ENCODE peak calls at places on chromosomes 7 and 10, in seven cellular contexts. E, N, Q, D, O, X and I are unnamed samples.

GRCh38 chr7:68107968-68108367 is 1111.3 kb downstream of the TYW1 start:
- DNase-seq in N (no peak), O (no peak), Q (no peak), X (no peak), E (no peak), D (no peak), I (no peak)

GRCh38 chr10:45373783-45374450 is at the start of gene ALOX5:
- DNase-seq in X (peak), D (no peak), N (peak), E (peak), Q (peak), O (peak), I (no peak)

GRCh38 chr7:101167645-101168411 is 2.5 kb upstream of the VGF start:
- DNase-seq in O (no peak), N (no peak), Q (no peak), X (no peak), E (no peak), D (no peak), I (no peak)

GRCh38 chr10:62115842-62116241 is 152.8 kb downstream of the RTKN2 start:
- DNase-seq in E (no peak), O (no peak), D (no peak), X (no peak), N (no peak), Q (no peak), I (no peak)

GRCh38 chr10:103839867-103840746 is 15.3 kb downstream of the SH3PXD2A start:
- DNase-seq in E (no peak), O (no peak), Q (no peak), N (peak), X (peak), D (peak), I (no peak)

GRCh38 chr10:28217848-28218247 is 85.0 kb downstream of the MPP7 start:
- DNase-seq in X (no peak), E (no peak), N (no peak), D (no peak), Q (no peak), O (no peak), I (no peak)

GRCh38 chr10:17802966-17803365 is 6.2 kb upstream of the MRC1 start:
- DNase-seq in N (no peak), X (no peak), Q (no peak), O (no peak), D (no peak), E (no peak), I (no peak)

GRCh38 chr7:42406358-42406757 is 169.3 kb upstream of the GLI3 start:
- DNase-seq in N (no peak), E (no peak), Q (no peak), X (no peak), O (peak), D (no peak), I (no peak)

GRCh38 chr7:1956611-1957470 is 275.9 kb downstream of the MAD1L1 start:
- DNase-seq in O (no peak), E (no peak), Q (no peak), X (no peak), N (no peak), D (no peak), I (no peak)

GRCh38 chr10:18886102-18886501 is 162.5 kb upstream of the MALRD1 start:
- DNase-seq in O (no peak), E (no peak), X (no peak), Q (no peak), D (no peak), N (no peak), I (no peak)

GRCh38 chr10:82796510-82796909 is 921.5 kb downstream of the NRG3 start:
- DNase-seq in D (no peak), Q (no peak), O (no peak), N (no peak), E (no peak), X (no peak), I (no peak)

GRCh38 chr7:31825576-31825975 is 138.6 kb downstream of the PPP1R17 start:
- DNase-seq in D (no peak), Q (no peak), N (no peak), O (no peak), E (no peak), X (no peak), I (no peak)

GRCh38 chr10:96764345-96764744 is 44.0 kb upstream of the PIK3AP1 start:
- DNase-seq in O (no peak), N (no peak), X (no peak), D (no peak), Q (no peak), E (no peak), I (no peak)

GRCh38 chr10:93566435-93567276 is at the start of gene FFAR4:
- DNase-seq in N (peak), Q (no peak), E (peak), X (peak), D (peak), O (peak), I (no peak)

GRCh38 chr10:75512534-75512933 is 81.1 kb downstream of the LRMDA start:
- DNase-seq in N (no peak), X (peak), O (no peak), D (peak), E (no peak), Q (no peak), I (no peak)

GRCh38 chr7:150846291-150847115 is 5.8 kb upstream of the AOC1 start:
- DNase-seq in X (no peak), N (no peak), O (no peak), E (no peak), D (peak), Q (no peak), I (no peak)

GRCh38 chr10:102241444-102242117 is at the start of gene PITX3:
- DNase-seq in O (peak), E (peak), N (peak), D (peak), X (peak), Q (peak), I (peak)

GRCh38 chr10:103278862-103279298 is 1.9 kb downstream of the INA start:
- DNase-seq in N (peak), E (no peak), X (peak), D (no peak), Q (peak), O (no peak), I (no peak)

GRCh38 chr7:139108256-139109187 is 998 bp downstream of the ZC3HAV1 start:
- DNase-seq in Q (peak), O (peak), D (peak), E (peak), N (peak), X (peak), I (no peak)

GRCh38 chr7:36115448-36116321 is 37.4 kb upstream of the EEPD1 start:
- DNase-seq in Q (peak), X (peak), D (peak), E (peak), O (no peak), N (peak), I (peak)

GRCh38 chr7:87628780-87629569 is 777 bp downstream of the RUNDC3B start:
- DNase-seq in E (no peak), N (peak), O (peak), X (peak), D (peak), Q (peak), I (peak)

GRCh38 chr7:38630720-38631673 is at the start of gene AMPH:
- DNase-seq in D (peak), Q (no peak), X (no peak), E (no peak), N (peak), O (peak), I (no peak)

GRCh38 chr10:3365630-3366029 is 193.0 kb upstream of the PITRM1 start:
- DNase-seq in E (peak), D (no peak), O (no peak), X (no peak), N (no peak), Q (no peak), I (peak)

GRCh38 chr7:128957613-128958012 is 19.9 kb downstream of the IRF5 start:
- DNase-seq in Q (no peak), X (no peak), D (no peak), N (no peak), O (no peak), E (no peak), I (no peak)

GRCh38 chr10:73786512-73786885 is 1.1 kb downstream of the ZSWIM8 start:
- DNase-seq in E (peak), D (no peak), N (no peak), X (no peak), O (no peak), Q (no peak), I (no peak)

GRCh38 chr10:86670876-86671275 is 2.6 kb downstream of the LDB3 start:
- DNase-seq in E (no peak), X (no peak), D (no peak), N (no peak), O (no peak), Q (no peak), I (no peak)

GRCh38 chr7:8201846-8202441 is 60.0 kb downstream of the ICA1 start:
- DNase-seq in O (no peak), X (no peak), E (no peak), N (no peak), D (no peak), Q (no peak), I (no peak)
- TF ChIP-seq EP300 in O (peak), X (no peak), E (no peak), N (no peak), D (no peak), Q (no peak), I (no peak)

GRCh38 chr7:140643416-140643815 is 2.8 kb upstream of the DENND2A start:
- DNase-seq in E (no peak), N (no peak), O (no peak), X (no peak), D (peak), Q (no peak), I (no peak)

GRCh38 chr7:140641532-140642191 is 1.0 kb upstream of the DENND2A start:
- DNase-seq in D (peak), N (no peak), Q (no peak), X (no peak), E (no peak), O (no peak), I (no peak)

GRCh38 chr7:140640060-140640611 is 477 bp downstream of the DENND2A start:
- DNase-seq in N (peak), E (peak), X (peak), O (peak), D (peak), Q (peak), I (no peak)

GRCh38 chr7:140639366-140640053 is 1.1 kb downstream of the DENND2A start:
- DNase-seq in X (no peak), E (no peak), O (no peak), Q (peak), N (no peak), D (peak), I (no peak)

GRCh38 chr7:140640727-140641531 is at the start of gene DENND2A:
- DNase-seq in X (peak), E (no peak), Q (peak), D (peak), O (peak), N (peak), I (no peak)
- TF ChIP-seq EP300 in X (no peak), E (no peak), Q (no peak), D (no peak), O (no peak), N (no peak), I (no peak)

GRCh38 chr10:56586391-56586790 is 225.3 kb upstream of the ZWINT start:
- DNase-seq in X (no peak), E (no peak), N (no peak), Q (no peak), O (no peak), D (no peak), I (no peak)

GRCh38 chr10:56583316-56583715 is 222.3 kb upstream of the ZWINT start:
- DNase-seq in O (no peak), E (no peak), D (no peak), N (no peak), X (no peak), Q (no peak), I (no peak)

GRCh38 chr10:56585447-56586171 is 224.6 kb upstream of the ZWINT start:
- DNase-seq in O (no peak), N (no peak), X (no peak), E (no peak), Q (no peak), D (no peak), I (no peak)
- TF ChIP-seq EP300 in O (no peak), N (no peak), X (no peak), E (no peak), Q (no peak), D (no peak), I (no peak)

GRCh38 chr10:116836087-116836486 is 13.2 kb upstream of the ENO4 start:
- DNase-seq in X (no peak), E (no peak), O (no peak), D (no peak), N (no peak), Q (no peak), I (no peak)
- TF ChIP-seq EP300 in X (no peak), E (no peak), O (no peak), D (no peak), N (no peak), Q (no peak), I (no peak)

DNA sequence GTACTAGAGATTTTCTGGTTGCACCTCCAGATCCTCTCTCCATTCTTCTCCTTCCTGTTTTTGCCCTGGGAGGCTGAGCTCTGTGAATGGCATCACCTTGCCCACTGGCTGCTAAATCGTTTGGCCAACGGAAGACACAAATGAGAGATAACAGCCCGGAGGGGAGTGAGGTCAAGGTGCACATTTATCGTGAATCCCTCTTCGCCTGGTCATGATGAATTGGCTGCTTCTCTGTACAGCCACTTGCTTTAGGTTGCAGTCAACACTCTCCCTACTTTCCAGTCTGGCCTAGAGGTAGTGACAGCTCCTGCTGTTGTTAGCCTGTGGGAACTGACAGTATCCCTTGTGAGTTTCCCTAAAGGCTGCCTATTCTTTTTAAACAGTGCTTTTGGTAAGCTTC is 85.4 kb upstream of the CHCHD3 start:
- DNase-seq in N (no peak), O (no peak), D (no peak), Q (no peak), X (no peak), E (no peak), I (no peak)
- TF ChIP-seq EP300 in N (no peak), O (no peak), D (no peak), Q (no peak), X (no peak), E (no peak), I (no peak)

GRCh38 chr7:135335628-135336139 is 102.0 kb downstream of the STRA8 start:
- DNase-seq in X (peak), N (peak), Q (no peak), D (no peak), O (no peak), E (peak), I (peak)
- TF ChIP-seq EP300 in X (no peak), N (no peak), Q (no peak), D (no peak), O (no peak), E (no peak), I (no peak)

GRCh38 chr7:50812847-50813475 is 30.3 kb upstream of the GRB10 start:
- DNase-seq in O (no peak), E (peak), X (peak), D (peak), Q (peak), N (peak), I (peak)
- TF ChIP-seq EP300 in O (no peak), E (no peak), X (no peak), D (no peak), Q (no peak), N (no peak), I (no peak)

GRCh38 chr7:70504254-70504653 is 627.7 kb upstream of the GALNT17 start:
- DNase-seq in Q (no peak), D (no peak), N (no peak), X (no peak), O (no peak), E (no peak), I (no peak)
- TF ChIP-seq EP300 in Q (no peak), D (no peak), N (no peak), X (no peak), O (no peak), E (no peak), I (no peak)